ENCODE peak calls at places on chromosomes 2 and 18, in seven cellular contexts. D is NB4, W is choroid plexus epithelial cell, J is stomach, E is lower lobe of right lung, H is A549, R is mesothelial cell of epicardium. K is an unnamed sample.

GRCh38 chr2:3667151-3667631 is 9.2 kb downstream of the ALLC start:
- DNase-seq in D (no peak), W (no peak), J (no peak), E (no peak), H (no peak), R (no peak), K (peak)

GRCh38 chr2:80019571-80019970 is 285.0 kb downstream of the LRRTM1 start:
- DNase-seq in D (no peak), W (no peak), J (no peak), E (no peak), H (no peak), R (no peak), K (no peak)

GRCh38 chr2:218169757-218170546 is 3.2 kb upstream of the CXCR1 start:
- DNase-seq in D (no peak), W (no peak), J (no peak), E (no peak), H (no peak), R (no peak), K (no peak)

GRCh38 chr18:46346213-46346612 is 242.0 kb downstream of the HAUS1 start:
- DNase-seq in D (no peak), W (no peak), J (no peak), E (no peak), H (no peak), R (no peak), K (no peak)

GRCh38 chr2:8090748-8091700 is 590.8 kb upstream of the ID2 start:
- DNase-seq in D (peak), W (peak), J (no peak), E (peak), H (peak), R (no peak), K (no peak)

GRCh38 chr2:234911271-234911670 is 40.5 kb upstream of the SH3BP4 start:
- DNase-seq in D (no peak), W (peak), J (no peak), E (no peak), H (no peak), R (no peak), K (no peak)

GRCh38 chr2:180505203-180505602 is 475.2 kb upstream of the UBE2E3 start:
- DNase-seq in D (no peak), W (peak), J (no peak), E (no peak), H (no peak), R (no peak), K (no peak)

GRCh38 chr2:99597616-99598015 is 107.8 kb upstream of the REV1 start:
- DNase-seq in D (no peak), W (no peak), J (no peak), E (no peak), H (no peak), R (no peak), K (no peak)

GRCh38 chr2:168180914-168181313 is 66.5 kb downstream of the STK39 start:
- DNase-seq in D (no peak), W (no peak), J (no peak), E (no peak), H (no peak), R (no peak), K (no peak)

GRCh38 chr2:65403529-65403915 is 28.9 kb downstream of the SPRED2 start:
- DNase-seq in D (no peak), W (no peak), J (no peak), E (no peak), H (no peak), R (no peak), K (no peak)

GRCh38 chr2:2156881-2157280 is 174.2 kb downstream of the MYT1L start:
- DNase-seq in D (no peak), W (no peak), J (no peak), E (no peak), H (no peak), R (no peak), K (no peak)

GRCh38 chr2:150426724-150427123 is 60.7 kb downstream of the RND3 start:
- DNase-seq in D (no peak), W (no peak), J (no peak), E (no peak), H (no peak), R (no peak), K (no peak)

GRCh38 chr2:74003494-74004211 is 18.9 kb downstream of the TET3 start:
- DNase-seq in D (no peak), W (peak), J (no peak), E (no peak), H (no peak), R (no peak), K (no peak)

GRCh38 chr2:236965021-236965840 is 120.5 kb upstream of the COPS8 start:
- DNase-seq in D (no peak), W (no peak), J (peak), E (no peak), H (no peak), R (no peak), K (no peak)

GRCh38 chr2:181954538-181954883 is 31.1 kb upstream of the PPP1R1C start:
- DNase-seq in D (no peak), W (no peak), J (no peak), E (no peak), H (no peak), R (no peak), K (no peak)

GRCh38 chr2:181955010-181955409 is 30.6 kb upstream of the PPP1R1C start:
- DNase-seq in D (no peak), W (peak), J (no peak), E (no peak), H (no peak), R (no peak), K (no peak)

GRCh38 chr2:181952413-181953226 is 33.0 kb upstream of the PPP1R1C start:
- DNase-seq in D (no peak), W (no peak), J (no peak), E (no peak), H (no peak), R (no peak), K (no peak)

GRCh38 chr2:181957668-181958067 is 28.0 kb upstream of the PPP1R1C start:
- DNase-seq in D (no peak), W (no peak), J (no peak), E (no peak), H (no peak), R (no peak), K (no peak)

GRCh38 chr2:181953773-181954537 is 31.7 kb upstream of the PPP1R1C start:
- DNase-seq in D (peak), W (peak), J (peak), E (peak), H (peak), R (peak), K (no peak)
- TF ChIP-seq CTCF in D (peak), W (peak), J (peak), E (peak), H (peak), R (no peak), K (peak)

DNA sequence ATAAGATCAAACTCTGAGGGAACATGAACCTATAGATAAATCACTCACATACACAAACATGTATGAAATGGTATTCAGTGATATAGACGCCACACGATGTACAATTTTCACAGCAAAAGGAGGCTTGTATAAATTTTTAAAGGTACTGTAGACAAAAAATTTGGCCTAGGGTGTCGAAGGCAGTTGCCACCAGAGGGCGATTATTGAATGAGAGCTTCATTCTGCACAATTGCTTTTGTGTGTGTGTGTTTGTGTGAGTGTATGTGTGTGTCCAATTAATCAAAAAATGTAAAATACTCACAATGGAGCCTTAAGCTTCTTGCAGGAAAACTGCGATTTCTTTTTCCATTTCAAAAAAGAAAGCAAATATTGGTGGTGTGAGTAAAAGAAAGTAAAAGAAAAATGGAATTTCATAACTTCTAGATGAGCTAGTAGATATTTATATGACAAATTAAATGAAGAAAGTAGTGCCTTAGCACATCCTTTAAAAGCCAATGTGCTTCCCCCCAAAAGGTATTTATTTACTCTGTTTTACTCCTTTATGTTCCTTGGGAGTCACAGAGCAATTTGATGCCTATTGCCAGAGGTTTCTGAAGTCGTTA is 800.1 kb downstream of the SATB2 start:
- DNase-seq in D (peak), W (peak), J (no peak), E (no peak), H (no peak), R (no peak), K (no peak)
- TF ChIP-seq CTCF in D (peak), W (peak), J (peak), E (no peak), H (peak), R (peak), K (peak)

GRCh38 chr2:166385313-166385712 is 9.6 kb upstream of the SCN9A start:
- DNase-seq in D (no peak), W (no peak), J (no peak), E (no peak), H (no peak), R (no peak), K (no peak)

GRCh38 chr2:166380615-166381014 is 4.9 kb upstream of the SCN9A start:
- DNase-seq in D (no peak), W (no peak), J (no peak), E (no peak), H (no peak), R (no peak), K (no peak)

GRCh38 chr2:166382448-166382847 is 6.7 kb upstream of the SCN9A start:
- DNase-seq in D (no peak), W (peak), J (no peak), E (no peak), H (no peak), R (no peak), K (no peak)

GRCh38 chr2:166388488-166389070 is 12.8 kb upstream of the SCN9A start:
- DNase-seq in D (no peak), W (no peak), J (no peak), E (no peak), H (no peak), R (no peak), K (no peak)

DNA sequence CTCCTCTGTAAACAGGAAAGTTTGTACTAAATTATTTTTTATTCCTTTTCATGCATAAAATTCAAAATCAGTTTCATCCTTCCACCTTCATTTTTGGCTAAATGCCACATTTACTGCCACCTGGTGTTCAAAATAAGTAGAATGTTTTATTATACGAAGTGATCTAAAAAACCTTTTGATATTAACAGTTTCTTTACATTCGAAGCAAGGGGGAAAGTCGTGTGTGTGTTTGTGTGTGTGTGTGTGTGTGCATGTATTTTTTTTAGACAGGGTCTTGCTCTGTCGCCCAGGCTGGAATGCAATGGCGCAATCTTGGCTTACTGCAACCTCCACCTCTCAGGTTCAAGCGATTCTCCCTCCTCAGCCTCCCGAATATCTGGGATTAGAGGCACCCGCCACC is 9.0 kb upstream of the SCN9A start:
- DNase-seq in D (peak), W (peak), J (no peak), E (no peak), H (no peak), R (no peak), K (no peak)
- TF ChIP-seq CTCF in D (peak), W (peak), J (peak), E (peak), H (peak), R (peak), K (peak)

GRCh38 chr18:12394428-12394827 is 13.3 kb upstream of the PRELID3A start:
- DNase-seq in D (peak), W (peak), J (no peak), E (no peak), H (no peak), R (no peak), K (no peak)
- TF ChIP-seq CTCF in D (peak), W (peak), J (peak), E (peak), H (peak), R (no peak), K (peak)

GRCh38 chr2:227154976-227155375 is 9.0 kb downstream of the COL4A4 start:
- DNase-seq in D (no peak), W (peak), J (no peak), E (no peak), H (no peak), R (no peak), K (no peak)
- TF ChIP-seq CTCF in D (no peak), W (no peak), J (no peak), E (no peak), H (no peak), R (no peak), K (no peak)

DNA sequence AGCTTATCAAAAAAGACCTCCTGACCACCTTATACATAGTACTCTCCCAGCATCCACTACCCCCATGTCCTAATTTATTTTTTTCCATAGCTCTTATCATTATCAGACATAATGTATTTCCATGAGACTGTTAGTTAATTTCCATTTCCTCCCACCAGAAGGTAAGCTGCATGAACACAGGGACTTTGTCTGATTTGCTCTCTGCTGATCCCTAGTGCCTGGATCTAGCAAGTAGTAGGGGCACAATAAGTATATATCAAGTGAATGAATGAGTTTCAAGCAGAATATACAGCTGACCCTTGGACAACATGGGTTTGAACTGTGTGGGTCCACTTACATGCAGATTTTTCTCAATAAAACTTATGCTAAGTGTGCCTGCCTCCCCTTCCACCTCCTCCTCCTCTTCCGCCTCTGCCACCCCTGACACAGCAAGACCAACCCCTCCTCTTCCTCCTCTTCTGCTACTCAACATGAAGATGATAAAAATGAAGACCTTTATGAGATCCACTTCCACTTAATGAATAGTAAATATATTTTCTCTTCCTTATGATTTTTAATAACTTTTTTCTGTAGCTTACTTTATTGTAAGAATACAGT is 53.8 kb downstream of the CTAGE1 start:
- DNase-seq in D (peak), W (peak), J (no peak), E (no peak), H (no peak), R (no peak), K (no peak)
- TF ChIP-seq CTCF in D (no peak), W (peak), J (peak), E (peak), H (no peak), R (no peak), K (no peak)

GRCh38 chr2:216299130-216299529 is 73.2 kb downstream of the MARCHF4 start:
- DNase-seq in D (no peak), W (no peak), J (no peak), E (no peak), H (no peak), R (no peak), K (no peak)

GRCh38 chr2:216298719-216299118 is 73.6 kb downstream of the MARCHF4 start:
- DNase-seq in D (no peak), W (peak), J (no peak), E (no peak), H (peak), R (no peak), K (no peak)

GRCh38 chr2:216302981-216303676 is 69.2 kb downstream of the MARCHF4 start:
- DNase-seq in D (no peak), W (peak), J (no peak), E (no peak), H (no peak), R (no peak), K (no peak)

GRCh38 chr2:216299588-216299987 is 72.7 kb downstream of the MARCHF4 start:
- DNase-seq in D (no peak), W (no peak), J (no peak), E (no peak), H (no peak), R (no peak), K (no peak)

GRCh38 chr2:216300921-216301320 is 71.4 kb downstream of the MARCHF4 start:
- DNase-seq in D (no peak), W (no peak), J (no peak), E (no peak), H (no peak), R (no peak), K (no peak)
- TF ChIP-seq CTCF in D (no peak), W (no peak), J (no peak), E (no peak), H (no peak), R (no peak), K (no peak)

GRCh38 chr2:163471947-163472346 is 263.9 kb downstream of the FIGN start:
- DNase-seq in D (peak), W (peak), J (no peak), E (no peak), H (peak), R (no peak), K (no peak)
- TF ChIP-seq CTCF in D (peak), W (peak), J (no peak), E (no peak), H (peak), R (no peak), K (peak)

GRCh38 chr2:59462418-59463197 is 1090.8 kb downstream of the BCL11A start:
- DNase-seq in D (peak), W (no peak), J (no peak), E (no peak), H (no peak), R (no peak), K (no peak)
- TF ChIP-seq CTCF in D (no peak), W (no peak), J (no peak), E (no peak), H (no peak), R (no peak), K (no peak)

DNA sequence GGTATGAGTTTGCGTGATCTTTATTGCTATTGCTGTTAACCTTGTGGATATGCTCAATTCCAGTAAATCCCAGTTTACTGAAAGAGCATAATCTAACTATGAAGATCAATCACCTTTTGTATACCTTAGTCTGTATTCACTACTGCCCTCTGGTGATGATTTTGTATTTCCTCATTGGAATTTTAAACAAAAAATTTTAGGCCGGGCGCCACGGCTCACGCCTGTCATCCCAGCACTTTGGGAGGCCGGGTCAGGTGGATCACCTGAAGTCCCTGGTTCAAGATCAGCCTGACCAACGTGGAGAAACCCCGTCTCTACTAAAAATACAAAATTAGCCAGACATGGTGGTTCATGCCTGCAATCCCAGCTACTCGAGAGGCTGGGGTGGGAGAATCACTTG is 5.1 kb downstream of the COMMD1 start:
- DNase-seq in D (no peak), W (peak), J (no peak), E (no peak), H (no peak), R (no peak), K (no peak)
- TF ChIP-seq CTCF in D (no peak), W (peak), J (no peak), E (peak), H (peak), R (peak), K (peak)

K was measured in type B pancreatic cell.